ENCODE peak calls at places on chromosomes 7 and 10, in six cellular contexts. One of them, this sample, is unnamed.

GRCh38 chr7:152014722-152015121 is 10.8 kb upstream of the GALNT11 start:
- DNase-seq in tibial nerve: no peak
- DNase-seq in upper lobe of right lung: no peak
- DNase-seq in uterus: no peak
- DNase-seq in CD8-positive, alpha-beta T cell: no peak
- DNase-seq in A673: no peak
- DNase-seq in this sample: no peak

GRCh38 chr7:11552676-11553075 is 279.3 kb downstream of the THSD7A start:
- DNase-seq in tibial nerve: no peak
- DNase-seq in upper lobe of right lung: no peak
- DNase-seq in uterus: no peak
- DNase-seq in CD8-positive, alpha-beta T cell: no peak
- DNase-seq in A673: peak; percentile 54
- DNase-seq in this sample: peak; percentile 70

GRCh38 chr10:69952801-69953200 is 99.8 kb upstream of the MACROH2A2 start:
- DNase-seq in tibial nerve: no peak
- DNase-seq in upper lobe of right lung: no peak
- DNase-seq in uterus: no peak
- DNase-seq in CD8-positive, alpha-beta T cell: no peak
- DNase-seq in A673: no peak
- DNase-seq in this sample: no peak

GRCh38 chr10:130492266-130492934 is 356.2 kb downstream of the GLRX3 start:
- DNase-seq in tibial nerve: no peak
- DNase-seq in upper lobe of right lung: no peak
- DNase-seq in uterus: no peak
- DNase-seq in CD8-positive, alpha-beta T cell: no peak
- DNase-seq in A673: no peak
- DNase-seq in this sample: no peak

GRCh38 chr10:95909591-95909990 is 1.8 kb downstream of the CC2D2B start:
- DNase-seq in tibial nerve: no peak
- DNase-seq in upper lobe of right lung: no peak
- DNase-seq in uterus: no peak
- DNase-seq in CD8-positive, alpha-beta T cell: no peak
- DNase-seq in A673: no peak
- DNase-seq in this sample: no peak

GRCh38 chr10:3624367-3624766 is 160.6 kb downstream of the KLF6 start:
- DNase-seq in tibial nerve: no peak
- DNase-seq in upper lobe of right lung: no peak
- DNase-seq in uterus: no peak
- DNase-seq in CD8-positive, alpha-beta T cell: no peak
- DNase-seq in A673: no peak
- DNase-seq in this sample: no peak

GRCh38 chr10:80462277-80462985 is 8.3 kb downstream of the TSPAN14 start:
- DNase-seq in tibial nerve: no peak
- DNase-seq in upper lobe of right lung: no peak
- DNase-seq in uterus: peak; percentile 58
- DNase-seq in CD8-positive, alpha-beta T cell: no peak
- DNase-seq in A673: peak; percentile 30
- DNase-seq in this sample: no peak

GRCh38 chr7:78388982-78389381 is 590.4 kb downstream of the PHTF2 start:
- DNase-seq in tibial nerve: no peak
- DNase-seq in upper lobe of right lung: no peak
- DNase-seq in uterus: no peak
- DNase-seq in CD8-positive, alpha-beta T cell: no peak
- DNase-seq in A673: no peak
- DNase-seq in this sample: no peak

GRCh38 chr10:133378251-133379096 is 588 bp upstream of the PAOX start:
- DNase-seq in tibial nerve: peak; percentile 40
- DNase-seq in upper lobe of right lung: peak; percentile 90
- DNase-seq in uterus: peak; percentile 52
- DNase-seq in CD8-positive, alpha-beta T cell: no peak
- DNase-seq in A673: peak; percentile 70
- DNase-seq in this sample: peak; percentile 31

GRCh38 chr10:17475661-17476060 is 21.3 kb upstream of the ST8SIA6 start:
- DNase-seq in tibial nerve: no peak
- DNase-seq in upper lobe of right lung: no peak
- DNase-seq in uterus: no peak
- DNase-seq in CD8-positive, alpha-beta T cell: no peak
- DNase-seq in A673: no peak
- DNase-seq in this sample: no peak

GRCh38 chr10:3524086-3524960 is 260.7 kb downstream of the KLF6 start:
- DNase-seq in tibial nerve: no peak
- DNase-seq in upper lobe of right lung: no peak
- DNase-seq in uterus: no peak
- DNase-seq in CD8-positive, alpha-beta T cell: no peak
- DNase-seq in A673: no peak
- DNase-seq in this sample: no peak

GRCh38 chr10:72310636-72311035 is 36.9 kb downstream of the DDIT4 start:
- DNase-seq in tibial nerve: no peak
- DNase-seq in upper lobe of right lung: no peak
- DNase-seq in uterus: no peak
- DNase-seq in CD8-positive, alpha-beta T cell: no peak
- DNase-seq in A673: no peak
- DNase-seq in this sample: no peak

GRCh38 chr10:101580486-101581399 is 7.3 kb downstream of the POLL start:
- DNase-seq in tibial nerve: no peak
- DNase-seq in upper lobe of right lung: peak; percentile 49
- DNase-seq in uterus: no peak
- DNase-seq in CD8-positive, alpha-beta T cell: no peak
- DNase-seq in A673: no peak
- DNase-seq in this sample: no peak

GRCh38 chr10:21993360-21994001 is 10.0 kb downstream of the DNAJC1 start:
- DNase-seq in tibial nerve: no peak
- DNase-seq in upper lobe of right lung: no peak
- DNase-seq in uterus: no peak
- DNase-seq in CD8-positive, alpha-beta T cell: no peak
- DNase-seq in A673: peak; percentile 66
- DNase-seq in this sample: no peak

GRCh38 chr7:20236790-20237189 is 19.6 kb upstream of the MACC1 start:
- DNase-seq in tibial nerve: no peak
- DNase-seq in upper lobe of right lung: no peak
- DNase-seq in uterus: no peak
- DNase-seq in CD8-positive, alpha-beta T cell: no peak
- DNase-seq in A673: no peak
- DNase-seq in this sample: no peak

GRCh38 chr10:86366033-86366901 is at the start of gene GRID1:
- DNase-seq in tibial nerve: peak; percentile 12
- DNase-seq in upper lobe of right lung: peak; percentile 71
- DNase-seq in uterus: peak; percentile 35
- DNase-seq in CD8-positive, alpha-beta T cell: no peak
- DNase-seq in A673: peak; percentile 37
- DNase-seq in this sample: no peak

GRCh38 chr10:116771891-116772290 is 29.5 kb upstream of the HSPA12A start:
- DNase-seq in tibial nerve: no peak
- DNase-seq in upper lobe of right lung: no peak
- DNase-seq in uterus: no peak
- DNase-seq in CD8-positive, alpha-beta T cell: no peak
- DNase-seq in A673: no peak
- DNase-seq in this sample: no peak

GRCh38 chr7:63047061-63047460 is 951.6 kb upstream of the ZNF722 start:
- DNase-seq in tibial nerve: no peak
- DNase-seq in upper lobe of right lung: no peak
- DNase-seq in uterus: no peak
- DNase-seq in CD8-positive, alpha-beta T cell: no peak
- DNase-seq in A673: no peak
- DNase-seq in this sample: no peak

GRCh38 chr7:63043657-63044543 is 954.7 kb upstream of the ZNF722 start:
- DNase-seq in tibial nerve: no peak
- DNase-seq in upper lobe of right lung: no peak
- DNase-seq in uterus: no peak
- DNase-seq in CD8-positive, alpha-beta T cell: no peak
- DNase-seq in A673: no peak
- DNase-seq in this sample: no peak

GRCh38 chr7:63044721-63045120 is 953.9 kb upstream of the ZNF722 start:
- DNase-seq in tibial nerve: no peak
- DNase-seq in upper lobe of right lung: no peak
- DNase-seq in uterus: no peak
- DNase-seq in CD8-positive, alpha-beta T cell: no peak
- DNase-seq in A673: no peak
- DNase-seq in this sample: no peak

GRCh38 chr7:63046612-63047011 is 952.0 kb upstream of the ZNF722 start:
- DNase-seq in tibial nerve: no peak
- DNase-seq in upper lobe of right lung: no peak
- DNase-seq in uterus: no peak
- DNase-seq in CD8-positive, alpha-beta T cell: no peak
- DNase-seq in A673: no peak
- DNase-seq in this sample: no peak

GRCh38 chr7:63045575-63045974 is 953.1 kb upstream of the ZNF722 start:
- DNase-seq in tibial nerve: no peak
- DNase-seq in upper lobe of right lung: no peak
- DNase-seq in uterus: no peak
- DNase-seq in CD8-positive, alpha-beta T cell: no peak
- DNase-seq in A673: no peak
- DNase-seq in this sample: no peak
- H3K9me3 ChIP-seq in tibial nerve: no peaks in the 10 kb centered on the region
- H3K9me3 ChIP-seq in upper lobe of right lung: no peaks in the 10 kb centered on the region
- H3K9me3 ChIP-seq in uterus: no peaks in the 10 kb centered on the region
- H3K9me3 ChIP-seq in CD8-positive, alpha-beta T cell: no peaks in the 10 kb centered on the region
- H3K9me3 ChIP-seq in A673: peaks cover 16% of the 10 kb centered on the region
- H3K9me3 ChIP-seq in this sample: no peaks in the 10 kb centered on the region

GRCh38 chr7:158264881-158265742 is 322.5 kb downstream of the PTPRN2 start:
- DNase-seq in tibial nerve: no peak
- DNase-seq in upper lobe of right lung: peak; percentile 50
- DNase-seq in uterus: no peak
- DNase-seq in CD8-positive, alpha-beta T cell: no peak
- DNase-seq in A673: no peak
- DNase-seq in this sample: no peak

GRCh38 chr7:158262284-158263109 is 325.1 kb downstream of the PTPRN2 start:
- DNase-seq in tibial nerve: no peak
- DNase-seq in upper lobe of right lung: no peak
- DNase-seq in uterus: no peak
- DNase-seq in CD8-positive, alpha-beta T cell: no peak
- DNase-seq in A673: no peak
- DNase-seq in this sample: no peak

GRCh38 chr7:158263110-158263963 is 324.3 kb downstream of the PTPRN2 start:
- DNase-seq in tibial nerve: no peak
- DNase-seq in upper lobe of right lung: peak; percentile 47
- DNase-seq in uterus: no peak
- DNase-seq in CD8-positive, alpha-beta T cell: no peak
- DNase-seq in A673: no peak
- DNase-seq in this sample: no peak

GRCh38 chr7:158265743-158266080 is 321.9 kb downstream of the PTPRN2 start:
- DNase-seq in tibial nerve: no peak
- DNase-seq in upper lobe of right lung: peak; percentile 31
- DNase-seq in uterus: no peak
- DNase-seq in CD8-positive, alpha-beta T cell: no peak
- DNase-seq in A673: no peak
- DNase-seq in this sample: no peak

DNA sequence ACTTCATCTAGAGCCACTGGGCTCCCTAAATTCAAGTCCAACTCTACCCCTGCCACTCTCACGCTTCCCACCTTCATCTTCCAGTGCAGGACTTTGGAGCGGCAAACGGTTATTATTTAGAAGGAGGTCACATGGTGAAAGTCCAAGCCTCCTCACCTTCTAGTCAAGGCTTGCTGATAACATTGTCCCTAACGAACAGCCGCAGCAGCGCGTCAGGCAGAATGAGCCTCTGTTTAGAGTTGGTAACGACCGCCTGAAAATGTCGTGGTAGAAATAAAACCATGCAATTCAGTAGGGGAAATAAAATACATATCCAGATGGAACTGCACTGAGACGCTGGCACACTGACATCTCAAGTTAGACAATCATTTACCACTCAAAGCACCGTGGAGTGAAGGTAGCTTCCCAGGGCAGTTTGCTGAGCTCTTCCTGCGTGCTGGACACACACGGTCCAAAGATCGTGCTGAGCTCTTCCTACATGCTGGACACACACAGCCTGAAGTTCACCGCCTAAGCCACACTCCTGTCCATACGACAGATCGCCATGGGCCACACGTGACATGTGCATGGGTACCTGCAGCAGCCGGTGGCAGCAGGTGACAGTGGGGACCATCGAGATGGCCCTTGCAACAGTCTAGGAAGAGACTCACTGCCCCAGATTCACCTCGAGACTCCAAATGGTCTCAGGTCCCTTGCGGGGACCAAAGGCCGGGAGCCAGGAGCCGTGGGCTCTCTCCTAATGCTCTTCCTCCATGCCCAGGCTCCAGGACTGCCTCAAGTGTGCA is 323.5 kb downstream of the PTPRN2 start:
- DNase-seq in tibial nerve: no peak
- DNase-seq in upper lobe of right lung: peak; percentile 40
- DNase-seq in uterus: no peak
- DNase-seq in CD8-positive, alpha-beta T cell: no peak
- DNase-seq in A673: no peak
- DNase-seq in this sample: no peak
- H3K9me3 ChIP-seq in tibial nerve: no peaks in the 10 kb centered on the region
- H3K9me3 ChIP-seq in upper lobe of right lung: no peaks in the 10 kb centered on the region
- H3K9me3 ChIP-seq in uterus: no peaks in the 10 kb centered on the region
- H3K9me3 ChIP-seq in CD8-positive, alpha-beta T cell: no peaks in the 10 kb centered on the region
- H3K9me3 ChIP-seq in A673: peaks cover 19% of the 10 kb centered on the region
- H3K9me3 ChIP-seq in this sample: no peaks in the 10 kb centered on the region

DNA sequence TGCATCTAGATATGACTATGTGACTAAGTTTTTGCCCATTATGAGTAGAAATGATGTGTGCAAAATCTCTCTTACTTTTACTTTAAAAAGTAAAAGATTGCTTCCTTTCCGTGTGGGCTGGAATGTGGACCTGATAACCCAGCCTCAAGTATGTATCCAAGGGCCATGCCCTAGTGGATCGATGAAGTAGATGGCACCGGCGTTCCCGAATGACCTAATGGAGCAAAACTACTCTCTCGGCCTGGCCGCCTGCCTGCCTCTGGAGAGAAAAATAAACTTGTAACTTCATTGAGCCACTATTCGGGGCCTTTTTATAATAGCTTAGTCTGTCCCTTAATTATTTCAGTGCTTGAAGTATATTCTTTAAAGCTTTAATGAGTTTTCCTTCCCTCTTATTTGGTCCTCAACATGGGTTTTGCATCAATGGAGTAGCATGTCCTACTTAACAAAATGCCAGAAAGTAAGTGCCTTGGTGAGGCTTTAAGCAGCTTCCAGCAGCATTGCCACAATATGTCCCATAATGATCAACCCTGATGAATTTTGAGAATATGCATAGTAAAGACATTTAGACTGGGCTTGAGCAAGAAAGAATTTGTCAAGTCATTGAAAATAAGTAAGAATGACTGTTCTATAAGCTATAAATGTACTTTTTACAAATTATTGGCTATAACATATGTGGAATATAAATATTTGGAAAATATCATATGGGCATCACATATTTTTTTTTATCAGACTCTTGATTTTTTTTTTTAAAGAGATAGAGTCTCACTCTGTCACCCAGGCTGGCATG is 61.4 kb downstream of the PLXDC2 start:
- DNase-seq in tibial nerve: no peak
- DNase-seq in upper lobe of right lung: no peak
- DNase-seq in uterus: no peak
- DNase-seq in CD8-positive, alpha-beta T cell: no peak
- DNase-seq in A673: no peak
- DNase-seq in this sample: no peak
- H3K9me3 ChIP-seq in tibial nerve: no peaks in the 10 kb centered on the region
- H3K9me3 ChIP-seq in upper lobe of right lung: no peaks in the 10 kb centered on the region
- H3K9me3 ChIP-seq in uterus: no peaks in the 10 kb centered on the region
- H3K9me3 ChIP-seq in CD8-positive, alpha-beta T cell: no peaks in the 10 kb centered on the region
- H3K9me3 ChIP-seq in A673: no peaks in the 10 kb centered on the region
- H3K9me3 ChIP-seq in this sample: no peaks in the 10 kb centered on the region

GRCh38 chr7:39712746-39713145 is 89.4 kb downstream of the RALA start:
- DNase-seq in tibial nerve: no peak
- DNase-seq in upper lobe of right lung: no peak
- DNase-seq in uterus: no peak
- DNase-seq in CD8-positive, alpha-beta T cell: no peak
- DNase-seq in A673: no peak
- DNase-seq in this sample: peak; percentile 51
- H3K9me3 ChIP-seq in tibial nerve: peaks cover 6% of the 10 kb centered on the region
- H3K9me3 ChIP-seq in upper lobe of right lung: peaks cover 13% of the 10 kb centered on the region
- H3K9me3 ChIP-seq in uterus: peaks cover 8% of the 10 kb centered on the region
- H3K9me3 ChIP-seq in CD8-positive, alpha-beta T cell: peaks cover 15% of the 10 kb centered on the region
- H3K9me3 ChIP-seq in A673: peaks cover 5% of the 10 kb centered on the region
- H3K9me3 ChIP-seq in this sample: peaks cover 17% of the 10 kb centered on the region

This sample was measured in SJCRH30.